ENCODE peak calls at places on chromosome 11, in seven cellular contexts. One of them, this sample, is unnamed.

GRCh38 chr11:123235687-123236261 is 40.7 kb upstream of the CLMP start:
- DNase-seq in stimulated activated CD4-positive, alpha-beta T cell treated with anti-CD3 and anti-CD28 coated beads, Interleukin-4, amount 100 ng/mL, for 1 hour: no peak
- DNase-seq in ovary: peak
- DNase-seq in A549: no peak
- DNase-seq in upper lobe of right lung: no peak
- DNase-seq in RPMI7951: no peak
- DNase-seq in head of caudate nucleus: no peak
- DNase-seq in this sample: no peak

GRCh38 chr11:35146074-35146521 is 7.1 kb downstream of the CD44 start:
- DNase-seq in A549: no peak
- DNase-seq in stimulated activated CD4-positive, alpha-beta T cell treated with anti-CD3 and anti-CD28 coated beads, Interleukin-4, amount 100 ng/mL, for 1 hour: peak
- DNase-seq in ovary: no peak
- DNase-seq in head of caudate nucleus: peak
- DNase-seq in RPMI7951: peak
- DNase-seq in upper lobe of right lung: no peak
- DNase-seq in this sample: no peak

GRCh38 chr11:8025123-8025522 is 38.0 kb downstream of the EIF3F start:
- DNase-seq in ovary: no peak
- DNase-seq in head of caudate nucleus: no peak
- DNase-seq in A549: no peak
- DNase-seq in upper lobe of right lung: no peak
- DNase-seq in stimulated activated CD4-positive, alpha-beta T cell treated with anti-CD3 and anti-CD28 coated beads, Interleukin-4, amount 100 ng/mL, for 1 hour: no peak
- DNase-seq in RPMI7951: peak
- DNase-seq in this sample: no peak

GRCh38 chr11:69620663-69621290 is 20.2 kb upstream of the CCND1 start:
- DNase-seq in RPMI7951: no peak
- DNase-seq in stimulated activated CD4-positive, alpha-beta T cell treated with anti-CD3 and anti-CD28 coated beads, Interleukin-4, amount 100 ng/mL, for 1 hour: no peak
- DNase-seq in A549: no peak
- DNase-seq in upper lobe of right lung: no peak
- DNase-seq in head of caudate nucleus: no peak
- DNase-seq in ovary: no peak
- DNase-seq in this sample: no peak

GRCh38 chr11:117839234-117839882 is 14.8 kb upstream of the FXYD2 start:
- DNase-seq in A549: no peak
- DNase-seq in head of caudate nucleus: no peak
- DNase-seq in stimulated activated CD4-positive, alpha-beta T cell treated with anti-CD3 and anti-CD28 coated beads, Interleukin-4, amount 100 ng/mL, for 1 hour: no peak
- DNase-seq in ovary: peak
- DNase-seq in upper lobe of right lung: peak
- DNase-seq in RPMI7951: no peak
- DNase-seq in this sample: no peak

GRCh38 chr11:57515332-57516060 is at the start of gene SLC43A1:
- DNase-seq in stimulated activated CD4-positive, alpha-beta T cell treated with anti-CD3 and anti-CD28 coated beads, Interleukin-4, amount 100 ng/mL, for 1 hour: peak
- DNase-seq in upper lobe of right lung: peak
- DNase-seq in A549: no peak
- DNase-seq in RPMI7951: peak
- DNase-seq in ovary: peak
- DNase-seq in head of caudate nucleus: no peak
- DNase-seq in this sample: peak

GRCh38 chr11:135023499-135023898 is 611.5 kb upstream of the B3GAT1 start:
- DNase-seq in ovary: no peak
- DNase-seq in stimulated activated CD4-positive, alpha-beta T cell treated with anti-CD3 and anti-CD28 coated beads, Interleukin-4, amount 100 ng/mL, for 1 hour: no peak
- DNase-seq in RPMI7951: no peak
- DNase-seq in head of caudate nucleus: no peak
- DNase-seq in A549: no peak
- DNase-seq in upper lobe of right lung: no peak
- DNase-seq in this sample: no peak

GRCh38 chr11:92308366-92308765 is 83.7 kb downstream of the FAT3 start:
- DNase-seq in A549: no peak
- DNase-seq in head of caudate nucleus: no peak
- DNase-seq in stimulated activated CD4-positive, alpha-beta T cell treated with anti-CD3 and anti-CD28 coated beads, Interleukin-4, amount 100 ng/mL, for 1 hour: no peak
- DNase-seq in upper lobe of right lung: no peak
- DNase-seq in RPMI7951: no peak
- DNase-seq in ovary: no peak
- DNase-seq in this sample: no peak

GRCh38 chr11:75371930-75372876 is 20.7 kb upstream of the ARRB1 start:
- DNase-seq in ovary: no peak
- DNase-seq in RPMI7951: no peak
- DNase-seq in A549: peak
- DNase-seq in head of caudate nucleus: no peak
- DNase-seq in upper lobe of right lung: no peak
- DNase-seq in stimulated activated CD4-positive, alpha-beta T cell treated with anti-CD3 and anti-CD28 coated beads, Interleukin-4, amount 100 ng/mL, for 1 hour: no peak
- DNase-seq in this sample: peak

GRCh38 chr11:45580399-45580798 is 85.0 kb downstream of the CHST1 start:
- DNase-seq in RPMI7951: peak
- DNase-seq in upper lobe of right lung: peak
- DNase-seq in stimulated activated CD4-positive, alpha-beta T cell treated with anti-CD3 and anti-CD28 coated beads, Interleukin-4, amount 100 ng/mL, for 1 hour: no peak
- DNase-seq in ovary: no peak
- DNase-seq in A549: peak
- DNase-seq in head of caudate nucleus: no peak
- DNase-seq in this sample: peak

GRCh38 chr11:73894725-73895335 is 18.0 kb downstream of the PAAF1 start:
- DNase-seq in A549: no peak
- DNase-seq in head of caudate nucleus: no peak
- DNase-seq in stimulated activated CD4-positive, alpha-beta T cell treated with anti-CD3 and anti-CD28 coated beads, Interleukin-4, amount 100 ng/mL, for 1 hour: no peak
- DNase-seq in RPMI7951: no peak
- DNase-seq in upper lobe of right lung: no peak
- DNase-seq in ovary: no peak
- DNase-seq in this sample: no peak

GRCh38 chr11:111095327-111095726 is 150.2 kb upstream of the POU2AF2 start:
- DNase-seq in stimulated activated CD4-positive, alpha-beta T cell treated with anti-CD3 and anti-CD28 coated beads, Interleukin-4, amount 100 ng/mL, for 1 hour: no peak
- DNase-seq in A549: no peak
- DNase-seq in head of caudate nucleus: no peak
- DNase-seq in RPMI7951: no peak
- DNase-seq in ovary: no peak
- DNase-seq in upper lobe of right lung: no peak
- DNase-seq in this sample: no peak

GRCh38 chr11:70397336-70397982 is 870 bp upstream of the CTTN start:
- DNase-seq in head of caudate nucleus: no peak
- DNase-seq in A549: peak
- DNase-seq in stimulated activated CD4-positive, alpha-beta T cell treated with anti-CD3 and anti-CD28 coated beads, Interleukin-4, amount 100 ng/mL, for 1 hour: no peak
- DNase-seq in upper lobe of right lung: no peak
- DNase-seq in RPMI7951: peak
- DNase-seq in ovary: no peak
- DNase-seq in this sample: peak

GRCh38 chr11:104462346-104462745 is 298.4 kb upstream of the PDGFD start:
- DNase-seq in A549: no peak
- DNase-seq in RPMI7951: no peak
- DNase-seq in head of caudate nucleus: no peak
- DNase-seq in stimulated activated CD4-positive, alpha-beta T cell treated with anti-CD3 and anti-CD28 coated beads, Interleukin-4, amount 100 ng/mL, for 1 hour: no peak
- DNase-seq in ovary: peak
- DNase-seq in upper lobe of right lung: no peak
- DNase-seq in this sample: no peak

GRCh38 chr11:101003468-101003867 is 126.1 kb downstream of the PGR start:
- DNase-seq in RPMI7951: peak
- DNase-seq in ovary: no peak
- DNase-seq in stimulated activated CD4-positive, alpha-beta T cell treated with anti-CD3 and anti-CD28 coated beads, Interleukin-4, amount 100 ng/mL, for 1 hour: no peak
- DNase-seq in upper lobe of right lung: no peak
- DNase-seq in head of caudate nucleus: no peak
- DNase-seq in A549: peak
- DNase-seq in this sample: no peak

GRCh38 chr11:19079643-19080440 is 19.3 kb upstream of the MRGPRX2 start:
- DNase-seq in upper lobe of right lung: no peak
- DNase-seq in ovary: no peak
- DNase-seq in stimulated activated CD4-positive, alpha-beta T cell treated with anti-CD3 and anti-CD28 coated beads, Interleukin-4, amount 100 ng/mL, for 1 hour: no peak
- DNase-seq in RPMI7951: peak
- DNase-seq in A549: peak
- DNase-seq in head of caudate nucleus: no peak
- DNase-seq in this sample: no peak

GRCh38 chr11:100545970-100546369 is 141.1 kb upstream of the ARHGAP42 start:
- DNase-seq in upper lobe of right lung: no peak
- DNase-seq in stimulated activated CD4-positive, alpha-beta T cell treated with anti-CD3 and anti-CD28 coated beads, Interleukin-4, amount 100 ng/mL, for 1 hour: no peak
- DNase-seq in RPMI7951: no peak
- DNase-seq in head of caudate nucleus: no peak
- DNase-seq in ovary: no peak
- DNase-seq in A549: no peak
- DNase-seq in this sample: no peak

GRCh38 chr11:28585007-28585406 is 476.8 kb downstream of the METTL15 start:
- DNase-seq in upper lobe of right lung: no peak
- DNase-seq in RPMI7951: peak
- DNase-seq in head of caudate nucleus: no peak
- DNase-seq in A549: no peak
- DNase-seq in ovary: no peak
- DNase-seq in stimulated activated CD4-positive, alpha-beta T cell treated with anti-CD3 and anti-CD28 coated beads, Interleukin-4, amount 100 ng/mL, for 1 hour: no peak
- DNase-seq in this sample: no peak